ENCODE peak calls at places on chromosomes 11 and 22, in six cellular contexts. L is fibroblast of lung, V is heart left ventricle, H is Peyer's patch, D is neural progenitor cell, T is ovary. K is an unnamed sample.

GRCh38 chr22:38203090-38203810 is 1.5 kb downstream of the MAFF start:
- DNase-seq in L (peak; percentile 33), V (no peak), H (peak; percentile 73), D (peak; percentile 56), T (peak; percentile 71), K (no peak)

GRCh38 chr11:86519064-86519911 is 144.6 kb downstream of the CCDC81 start:
- DNase-seq in L (peak; percentile 95), V (peak; percentile 28), H (no peak), D (no peak), T (no peak), K (no peak)

GRCh38 chr11:122853971-122854446 is 15.7 kb downstream of the CRTAM start:
- DNase-seq in L (peak; percentile 78), V (peak; percentile 51), H (no peak), D (peak; percentile 82), T (peak; percentile 24), K (no peak)

GRCh38 chr11:73647459-73648100 is 1.2 kb downstream of the PLEKHB1 start:
- DNase-seq in L (peak; percentile 79), V (peak; percentile 90), H (peak; percentile 92), D (peak; percentile 95), T (peak; percentile 78), K (no peak)

GRCh38 chr11:17163296-17163695 is 44.5 kb downstream of the PIK3C2A start:
- DNase-seq in L (no peak), V (no peak), H (no peak), D (no peak), T (no peak), K (no peak)

GRCh38 chr22:35552186-35552842 is 11.7 kb downstream of the RASD2 start:
- DNase-seq in L (no peak), V (no peak), H (peak; percentile 82), D (peak; percentile 77), T (no peak), K (no peak)

GRCh38 chr11:126542621-126543020 is 187.1 kb downstream of the ST3GAL4 start:
- DNase-seq in L (peak; percentile 45), V (no peak), H (no peak), D (no peak), T (no peak), K (no peak)

GRCh38 chr22:24727218-24727851 is 47.2 kb downstream of the PIWIL3 start:
- DNase-seq in L (peak; percentile 85), V (peak; percentile 66), H (no peak), D (no peak), T (no peak), K (no peak)

GRCh38 chr22:21013742-21014201 is 1.2 kb upstream of the P2RX6 start:
- DNase-seq in L (no peak), V (no peak), H (no peak), D (no peak), T (no peak), K (no peak)

GRCh38 chr11:2154889-2155288 is 6.1 kb downstream of the INS start:
- DNase-seq in L (no peak), V (no peak), H (no peak), D (no peak), T (no peak), K (no peak)

GRCh38 chr11:130622126-130622525 is 173.7 kb downstream of the ADAMTS15 start:
- DNase-seq in L (no peak), V (no peak), H (no peak), D (no peak), T (no peak), K (no peak)

GRCh38 chr11:86703992-86704391 is 31.6 kb upstream of the ME3 start:
- DNase-seq in L (no peak), V (no peak), H (no peak), D (no peak), T (no peak), K (no peak)

GRCh38 chr11:61725632-61726280 is 26.7 kb upstream of the MYRF start:
- DNase-seq in L (peak; percentile 79), V (no peak), H (no peak), D (no peak), T (peak; percentile 65), K (no peak)

GRCh38 chr11:92536895-92537294 is 312.3 kb downstream of the FAT3 start:
- DNase-seq in L (no peak), V (no peak), H (no peak), D (no peak), T (no peak), K (no peak)

GRCh38 chr11:89381094-89381493 is 110.1 kb downstream of the NOX4 start:
- DNase-seq in L (peak; percentile 99), V (no peak), H (no peak), D (no peak), T (no peak), K (no peak)

GRCh38 chr11:131671764-131672163 is 301.3 kb downstream of the NTM start:
- DNase-seq in L (no peak), V (no peak), H (no peak), D (peak; percentile 64), T (no peak), K (no peak)

GRCh38 chr11:85946221-85946620 is 91.0 kb downstream of the CCDC83 start:
- DNase-seq in L (peak; percentile 38), V (no peak), H (no peak), D (no peak), T (no peak), K (no peak)

GRCh38 chr11:97938789-97939188 is 1082.0 kb upstream of the CNTN5 start:
- DNase-seq in L (no peak), V (no peak), H (no peak), D (peak; percentile 18), T (no peak), K (no peak)

GRCh38 chr11:2708757-2709281 is 9.0 kb upstream of the KCNQ1OT1 start:
- DNase-seq in L (no peak), V (no peak), H (no peak), D (no peak), T (peak; percentile 67), K (no peak)

GRCh38 chr11:55849037-55849436 is 10.5 kb downstream of the OR5D16 start:
- DNase-seq in L (no peak), V (no peak), H (no peak), D (no peak), T (no peak), K (no peak)

GRCh38 chr11:73566977-73567755 is 30.7 kb downstream of the FAM168A start:
- DNase-seq in L (peak; percentile 32), V (no peak), H (no peak), D (no peak), T (no peak), K (no peak)

GRCh38 chr11:43467958-43468357 is 109.2 kb downstream of the TTC17 start:
- DNase-seq in L (no peak), V (no peak), H (no peak), D (no peak), T (no peak), K (no peak)

GRCh38 chr11:85238907-85239306 is 388.2 kb downstream of the DLG2 start:
- DNase-seq in L (no peak), V (no peak), H (no peak), D (no peak), T (no peak), K (no peak)

GRCh38 chr11:63504054-63504453 is 1.8 kb upstream of the LGALS12 start:
- DNase-seq in L (no peak), V (no peak), H (no peak), D (no peak), T (no peak), K (no peak)

GRCh38 chr11:10255388-10256125 is 38.5 kb downstream of the SBF2 start:
- DNase-seq in L (no peak), V (no peak), H (no peak), D (no peak), T (no peak), K (no peak)

GRCh38 chr11:29279716-29280115 is 737.1 kb downstream of the KCNA4 start:
- DNase-seq in L (no peak), V (no peak), H (no peak), D (no peak), T (no peak), K (no peak)

DNA sequence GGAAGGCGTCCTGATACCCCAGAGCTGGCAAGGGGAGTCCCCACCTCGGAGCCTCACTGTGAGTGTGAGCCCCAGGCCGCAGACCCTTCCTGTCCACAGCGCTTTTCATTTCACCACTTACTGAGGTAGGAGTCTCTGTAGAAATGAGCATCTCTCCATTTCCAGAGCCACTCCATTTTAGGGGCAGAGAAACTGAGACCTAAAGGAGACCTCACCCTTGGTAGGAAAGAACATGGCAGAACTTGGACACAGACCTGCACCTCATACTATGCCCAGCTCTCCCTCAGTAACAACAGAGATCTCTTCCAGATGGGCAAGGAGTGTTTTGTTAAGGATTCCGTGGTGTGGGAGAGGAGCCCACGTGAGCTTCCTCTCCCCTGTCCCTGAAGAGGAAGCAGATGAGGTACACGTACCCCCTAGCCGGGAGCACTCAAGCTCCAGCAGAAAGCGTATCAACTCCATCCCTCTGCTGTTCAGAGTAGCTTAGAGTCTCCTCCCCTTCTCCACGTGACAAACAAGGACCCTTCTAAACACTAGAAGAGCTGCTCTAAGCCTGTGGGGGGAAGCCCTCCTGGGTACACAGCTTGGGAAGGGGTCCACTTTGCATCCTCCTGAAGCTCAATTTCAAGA is 531 bp upstream of the VSIG2 start:
- DNase-seq in L (no peak), V (no peak), H (no peak), D (no peak), T (no peak), K (no peak)
- H3K4me1 ChIP-seq in L (peaks cover 16% of the 10 kb centered on the region), V (peaks cover 78% of the 10 kb centered on the region), H (no peaks in the 10 kb centered on the region), D (no peaks in the 10 kb centered on the region), T (peaks cover 4% of the 10 kb centered on the region), K (peaks cover 5% of the 10 kb centered on the region)

GRCh38 chr11:128052912-128053641 is 534.3 kb downstream of the ETS1 start:
- DNase-seq in L (peak; percentile 89), V (no peak), H (no peak), D (no peak), T (no peak), K (no peak)
- H3K4me3 ChIP-seq in L (no peak overlapping the region), V (no peak overlapping the region), H (no peak overlapping the region), D (no peak overlapping the region), T (no peak overlapping the region), K (no peak overlapping the region)

DNA sequence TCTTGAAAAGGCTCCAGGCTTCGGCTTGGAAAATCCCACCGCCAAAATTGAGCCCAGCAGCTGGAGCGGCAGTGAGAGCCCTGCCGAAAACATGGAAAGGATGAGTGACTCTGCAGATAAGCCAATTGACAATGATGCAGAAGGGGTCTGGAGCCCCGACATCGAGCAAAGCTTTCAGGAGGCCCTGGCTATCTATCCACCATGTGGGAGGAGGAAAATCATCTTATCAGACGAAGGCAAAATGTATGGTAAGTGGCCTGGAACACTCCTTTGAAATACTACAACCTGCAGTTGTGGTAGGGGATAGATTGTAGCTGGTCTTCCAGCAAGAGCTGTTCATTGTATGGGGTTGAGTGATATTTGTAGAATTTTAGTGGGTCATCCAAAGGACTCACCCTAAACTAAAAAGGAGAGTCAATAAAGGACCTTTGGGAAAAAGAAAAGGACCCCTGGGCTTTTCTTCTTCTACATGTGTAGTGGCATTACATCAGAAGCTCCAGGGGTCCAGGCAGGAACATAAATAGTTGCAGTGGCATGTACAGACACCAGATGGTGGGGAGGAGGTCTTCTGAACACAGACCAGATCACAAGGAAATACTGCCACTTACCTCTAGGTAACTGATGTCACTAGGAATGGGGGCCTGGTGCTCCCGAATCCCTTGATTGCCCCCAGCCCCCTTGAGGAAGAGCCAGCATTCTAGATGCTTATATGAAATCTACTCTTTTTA is 90.1 kb downstream of the TEAD1 start:
- DNase-seq in L (no peak), V (no peak), H (no peak), D (no peak), T (no peak), K (no peak)
- H3K4me1 ChIP-seq in L (peaks cover 22% of the 10 kb centered on the region), V (peaks cover 71% of the 10 kb centered on the region), H (no peaks in the 10 kb centered on the region), D (peaks cover 13% of the 10 kb centered on the region), T (peaks cover 17% of the 10 kb centered on the region), K (peaks cover 43% of the 10 kb centered on the region)

DNA sequence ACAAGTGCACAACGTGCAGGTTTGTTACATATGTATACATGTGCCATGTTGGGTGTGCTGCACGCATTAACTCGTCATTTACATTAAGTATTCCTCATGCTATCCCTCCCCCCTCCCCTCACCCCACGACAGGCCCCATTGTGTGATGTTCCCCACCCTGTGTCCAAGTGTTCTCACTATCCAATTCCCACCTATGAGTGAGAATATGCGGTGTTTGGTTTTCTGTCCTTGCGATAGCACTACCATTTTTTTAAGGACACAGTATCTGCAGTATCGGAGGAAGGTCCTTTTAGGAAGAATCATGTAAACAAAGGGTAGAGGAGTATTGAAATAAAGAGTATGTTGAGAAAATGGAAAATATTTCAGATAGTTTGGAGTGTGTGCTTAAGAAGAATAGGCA is 25.9 kb downstream of the PDE3B start:
- DNase-seq in L (no peak), V (no peak), H (no peak), D (no peak), T (no peak), K (no peak)
- H3K4me3 ChIP-seq in L (no peak overlapping the region), V (no peak overlapping the region), H (no peak overlapping the region), D (no peak overlapping the region), T (no peak overlapping the region), K (no peak overlapping the region)

K was measured in vagina.